ENCODE peak calls at places on chromosomes 2 and 18, in five cellular contexts. Z is psoas muscle, R is heart left ventricle, J is fibroblast of mammary gland, E is right lobe of liver. U is an unnamed sample.

GRCh38 chr2:109322111-109322510 is 193.1 kb downstream of the SH3RF3 start:
- DNase-seq in Z (peak), R (peak), J (peak), E (peak), U (peak)

GRCh38 chr2:69356471-69356870 is 30.6 kb downstream of the GFPT1 start:
- DNase-seq in Z (no peak), R (no peak), J (no peak), E (no peak), U (no peak)

GRCh38 chr2:136025057-136025973 is 39.9 kb upstream of the DARS1 start:
- DNase-seq in Z (peak), R (peak), J (peak), E (peak), U (peak)

GRCh38 chr2:60446413-60447358 is 106.8 kb downstream of the BCL11A start:
- DNase-seq in Z (no peak), R (no peak), J (no peak), E (no peak), U (no peak)

GRCh38 chr2:9771481-9772017 is 71.7 kb upstream of the TAF1B start:
- DNase-seq in Z (no peak), R (peak), J (peak), E (no peak), U (no peak)

GRCh38 chr2:101106453-101107181 is 44.6 kb downstream of the TBC1D8 start:
- DNase-seq in Z (no peak), R (no peak), J (no peak), E (peak), U (no peak)

GRCh38 chr18:79522451-79523220 is 126.9 kb downstream of the NFATC1 start:
- DNase-seq in Z (no peak), R (peak), J (no peak), E (no peak), U (peak)

GRCh38 chr2:19673213-19673791 is 228.5 kb downstream of the TTC32 start:
- DNase-seq in Z (no peak), R (no peak), J (peak), E (no peak), U (no peak)

GRCh38 chr2:15939854-15940660 is at the start of gene MYCN:
- DNase-seq in Z (peak), R (no peak), J (peak), E (peak), U (no peak)

GRCh38 chr2:106963893-106964292 is 77.9 kb upstream of the ST6GAL2 start:
- DNase-seq in Z (no peak), R (no peak), J (no peak), E (no peak), U (peak)

GRCh38 chr2:85394976-85395375 is 15.2 kb downstream of the CAPG start:
- DNase-seq in Z (no peak), R (no peak), J (no peak), E (no peak), U (no peak)

GRCh38 chr2:222319576-222320440 is 21.0 kb upstream of the PAX3 start:
- DNase-seq in Z (peak), R (peak), J (no peak), E (no peak), U (no peak)

GRCh38 chr2:26720322-26721166 is 28.0 kb downstream of the KCNK3 start:
- DNase-seq in Z (peak), R (peak), J (peak), E (peak), U (peak)

GRCh38 chr18:9289698-9290097 is 44.9 kb upstream of the TWSG1 start:
- DNase-seq in Z (no peak), R (no peak), J (no peak), E (no peak), U (no peak)

U was measured in pancreas.